ENCODE peak calls at places on chromosomes 13 and 19, in seven cellular contexts. X, W, M, V, C, H and U are unnamed samples.

GRCh38 chr19:46976845-46977320 is 42.8 kb upstream of the NPAS1 start:
- DNase-seq in X (peak; percentile 70), W (peak; percentile 55), M (peak; percentile 62), V (no peak), C (no peak), H (no peak), U (peak; percentile 57)

GRCh38 chr13:40152145-40152544 is 496.7 kb downstream of the COG6 start:
- DNase-seq in X (no peak), W (peak; percentile 49), M (peak; percentile 49), V (no peak), C (no peak), H (peak; percentile 19), U (peak; percentile 75)

GRCh38 chr13:37934339-37935191 is 65.0 kb upstream of the TRPC4 start:
- DNase-seq in X (peak; percentile 44), W (no peak), M (no peak), V (no peak), C (no peak), H (no peak), U (no peak)

GRCh38 chr19:38849746-38850230 is at the start of gene HNRNPL:
- DNase-seq in X (no peak), W (no peak), M (no peak), V (peak; percentile 99), C (no peak), H (no peak), U (no peak)

GRCh38 chr13:29849731-29850212 is 645 bp downstream of the UBL3 start:
- DNase-seq in X (peak; percentile 60), W (peak; percentile 71), M (peak; percentile 35), V (peak; percentile 78), C (no peak), H (peak; percentile 31), U (peak; percentile 70)

GRCh38 chr19:29890392-29890791 is 51.6 kb upstream of the URI1 start:
- DNase-seq in X (no peak), W (no peak), M (no peak), V (no peak), C (no peak), H (no peak), U (no peak)

GRCh38 chr13:77733674-77734073 is 36.2 kb downstream of the SLAIN1 start:
- DNase-seq in X (no peak), W (no peak), M (no peak), V (no peak), C (no peak), H (no peak), U (no peak)

GRCh38 chr19:44447864-44448674 is at the start of gene ZNF229:
- DNase-seq in X (peak; percentile 99), W (peak; percentile 94), M (peak; percentile 87), V (peak; percentile 77), C (peak; percentile 73), H (peak; percentile 41), U (peak; percentile 93)

GRCh38 chr19:5540208-5540607 is 27.5 kb downstream of the TINCR start:
- DNase-seq in X (no peak), W (no peak), M (no peak), V (no peak), C (no peak), H (no peak), U (no peak)

GRCh38 chr19:16506961-16507360 is 10.8 kb downstream of the C19orf44 start:
- DNase-seq in X (no peak), W (no peak), M (no peak), V (no peak), C (no peak), H (no peak), U (no peak)

GRCh38 chr13:43077446-43077845 is 54.1 kb downstream of the DNAJC15 start:
- DNase-seq in X (no peak), W (no peak), M (no peak), V (no peak), C (no peak), H (no peak), U (no peak)

GRCh38 chr13:64928704-64929499 is 2301.2 kb downstream of the PCDH9 start:
- DNase-seq in X (no peak), W (peak; percentile 86), M (peak; percentile 82), V (no peak), C (peak; percentile 15), H (no peak), U (peak; percentile 91)

GRCh38 chr13:31540316-31540715 is 199.0 kb upstream of the RXFP2 start:
- DNase-seq in X (no peak), W (no peak), M (no peak), V (no peak), C (no peak), H (no peak), U (no peak)

GRCh38 chr13:23180711-23181110 is at the start of gene SGCG:
- DNase-seq in X (no peak), W (no peak), M (no peak), V (no peak), C (no peak), H (no peak), U (no peak)

GRCh38 chr19:18776288-18776594 is 14.9 kb downstream of the COMP start:
- DNase-seq in X (no peak), W (peak; percentile 72), M (no peak), V (no peak), C (no peak), H (no peak), U (no peak)

GRCh38 chr19:8557637-8558238 is 19.5 kb downstream of the MYO1F start:
- DNase-seq in X (no peak), W (no peak), M (no peak), V (no peak), C (no peak), H (no peak), U (no peak)

GRCh38 chr19:11538232-11539036 is at the start of gene CNN1:
- DNase-seq in X (peak; percentile 86), W (peak; percentile 90), M (no peak), V (no peak), C (no peak), H (peak; percentile 76), U (peak; percentile 63)

GRCh38 chr19:11535792-11536595 is 2.7 kb upstream of the CNN1 start:
- DNase-seq in X (peak; percentile 94), W (peak; percentile 88), M (no peak), V (peak; percentile 87), C (peak; percentile 22), H (peak; percentile 56), U (peak; percentile 92)

GRCh38 chr19:11540642-11541041 is 2.0 kb downstream of the CNN1 start:
- DNase-seq in X (no peak), W (no peak), M (no peak), V (no peak), C (no peak), H (no peak), U (no peak)

GRCh38 chr19:11541238-11541637 is 2.6 kb downstream of the CNN1 start:
- DNase-seq in X (no peak), W (no peak), M (no peak), V (no peak), C (no peak), H (no peak), U (no peak)

DNA sequence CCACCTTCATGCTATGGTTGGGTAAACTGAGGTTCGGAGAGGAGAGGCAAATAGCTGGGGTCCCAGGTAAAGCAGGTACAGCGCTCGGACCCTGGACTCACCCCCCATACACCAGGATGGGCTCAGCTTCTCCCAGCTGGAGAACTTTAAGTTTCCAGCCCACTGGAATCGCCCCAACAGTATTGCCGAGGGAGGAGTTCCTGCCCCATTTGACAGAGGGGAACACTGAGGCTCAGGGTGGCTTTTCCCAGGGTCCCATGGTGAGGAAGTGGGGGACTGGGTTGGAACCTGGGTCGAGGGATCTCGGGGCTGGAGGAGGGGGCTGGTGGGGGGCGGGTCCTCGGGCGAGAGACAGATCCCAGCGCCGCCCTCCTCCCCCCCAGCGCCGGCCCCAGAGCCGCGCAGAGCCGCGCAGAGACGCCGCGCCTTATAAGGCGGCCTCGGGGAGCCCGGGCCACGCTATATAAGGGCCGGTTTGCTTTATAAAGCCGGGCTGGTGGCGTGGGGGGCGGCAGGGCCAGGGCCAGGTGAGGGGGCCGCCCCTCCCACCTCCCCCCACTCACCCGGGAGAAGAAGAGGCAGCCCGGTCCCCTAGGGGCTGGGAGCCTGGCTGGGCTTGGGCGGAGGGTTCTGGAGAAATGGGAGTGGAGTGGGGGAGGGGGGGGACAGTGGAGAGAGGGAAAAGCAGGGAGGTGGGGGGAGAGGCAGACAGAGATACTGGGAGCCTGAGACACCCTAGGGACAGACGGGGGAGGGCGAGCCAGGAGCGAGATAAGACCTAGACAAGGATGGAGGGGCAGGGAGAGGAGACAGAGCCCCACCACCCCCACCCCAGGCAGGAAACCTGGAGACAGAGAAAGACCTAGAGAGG is 1.1 kb downstream of the CNN1 start:
- DNase-seq in X (peak; percentile 70), W (peak; percentile 22), M (no peak), V (no peak), C (no peak), H (no peak), U (no peak)
- H3K4me3 ChIP-seq in X (peak overlapping the region; percentile 63), W (peak overlapping the region; percentile 65), M (no peak overlapping the region), V (no peak overlapping the region), C (peak overlapping the region; percentile 18), H (peak overlapping the region; percentile 86), U (peak overlapping the region; percentile 24)

GRCh38 chr13:41196620-41197019 is 2.3 kb upstream of the KBTBD7 start:
- DNase-seq in X (peak; percentile 42), W (no peak), M (no peak), V (no peak), C (no peak), H (no peak), U (no peak)
- TF ChIP-seq CTCF in X (peak; percentile 56), W (peak; percentile 38), M (peak; percentile 11), V (no peak), C (peak; percentile 49), H (no peak), U (peak; percentile 36)

GRCh38 chr19:15050639-15051038 is 1.4 kb downstream of the CASP14 start:
- DNase-seq in X (no peak), W (no peak), M (no peak), V (no peak), C (no peak), H (no peak), U (no peak)
- H3K4me3 ChIP-seq in X (no peak overlapping the region), W (no peak overlapping the region), M (no peak overlapping the region), V (no peak overlapping the region), C (no peak overlapping the region), H (no peak overlapping the region), U (no peak overlapping the region)

GRCh38 chr13:35162420-35162819 is 220.3 kb downstream of the NBEA start:
- DNase-seq in X (no peak), W (no peak), M (no peak), V (no peak), C (no peak), H (no peak), U (no peak)

GRCh38 chr13:35165205-35165604 is 223.1 kb downstream of the NBEA start:
- DNase-seq in X (peak; percentile 59), W (no peak), M (no peak), V (no peak), C (no peak), H (no peak), U (no peak)

GRCh38 chr13:35160921-35161320 is 218.9 kb downstream of the NBEA start:
- DNase-seq in X (no peak), W (no peak), M (no peak), V (no peak), C (no peak), H (no peak), U (no peak)

GRCh38 chr13:35164324-35164932 is 222.4 kb downstream of the NBEA start:
- DNase-seq in X (peak; percentile 76), W (peak; percentile 27), M (no peak), V (no peak), C (no peak), H (no peak), U (peak; percentile 50)

DNA sequence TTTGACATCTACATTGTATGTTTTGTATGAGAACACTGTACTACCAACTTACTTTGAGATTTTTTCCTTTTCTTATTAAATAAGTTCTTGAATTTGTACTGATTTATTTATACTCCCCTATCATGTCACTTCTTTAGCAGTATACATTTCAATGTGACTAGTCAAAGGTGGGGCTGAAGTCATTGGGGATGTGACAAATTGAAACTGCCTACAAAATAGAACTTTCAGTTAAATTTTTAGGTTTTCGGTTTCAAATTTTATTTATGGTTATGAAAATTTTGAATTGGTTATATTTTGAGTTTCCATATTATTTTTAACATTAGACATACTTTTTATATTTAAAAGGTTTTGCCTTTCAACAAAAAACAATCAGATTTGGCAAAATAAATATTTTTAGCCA is 221.6 kb downstream of the NBEA start:
- DNase-seq in X (no peak), W (no peak), M (no peak), V (no peak), C (no peak), H (no peak), U (no peak)
- TF ChIP-seq CTCF in X (no peak), W (no peak), M (no peak), V (no peak), C (no peak), H (no peak), U (no peak)